ENCODE peak calls at places on chromosomes 1 and 21, in eight cellular contexts. One of them, this sample, is unnamed. For H3K36me3, the result is how much of the 10 kb centered on the place peaks cover.

GRCh38 chr1:161298116-161298515 is 11.7 kb downstream of the MPZ start:
- DNase-seq in naive thymus-derived CD4-positive, alpha-beta T cell: no peak
- DNase-seq in hepatocyte: no peak
- DNase-seq in aorta: no peak
- DNase-seq in mesendoderm: no peak
- DNase-seq in heart left ventricle: no peak
- DNase-seq in CD8-positive, alpha-beta T cell: no peak
- DNase-seq in right lobe of liver: no peak
- DNase-seq in this sample: no peak

GRCh38 chr1:93692983-93693591 is 11.4 kb upstream of the BCAR3 start:
- DNase-seq in aorta: no peak
- DNase-seq in hepatocyte: no peak
- DNase-seq in mesendoderm: peak
- DNase-seq in naive thymus-derived CD4-positive, alpha-beta T cell: no peak
- DNase-seq in right lobe of liver: no peak
- DNase-seq in heart left ventricle: no peak
- DNase-seq in CD8-positive, alpha-beta T cell: no peak
- DNase-seq in this sample: peak

GRCh38 chr21:42531771-42532170 is 18.1 kb downstream of the SLC37A1 start:
- DNase-seq in mesendoderm: no peak
- DNase-seq in naive thymus-derived CD4-positive, alpha-beta T cell: no peak
- DNase-seq in CD8-positive, alpha-beta T cell: no peak
- DNase-seq in hepatocyte: no peak
- DNase-seq in heart left ventricle: no peak
- DNase-seq in right lobe of liver: no peak
- DNase-seq in aorta: no peak
- DNase-seq in this sample: no peak

GRCh38 chr1:20164694-20165202 is 21.1 kb upstream of the UBXN10 start:
- DNase-seq in aorta: no peak
- DNase-seq in heart left ventricle: peak
- DNase-seq in CD8-positive, alpha-beta T cell: no peak
- DNase-seq in right lobe of liver: no peak
- DNase-seq in naive thymus-derived CD4-positive, alpha-beta T cell: no peak
- DNase-seq in mesendoderm: no peak
- DNase-seq in hepatocyte: no peak
- DNase-seq in this sample: no peak

GRCh38 chr1:208024406-208024805 is 113.5 kb upstream of the CD34 start:
- DNase-seq in naive thymus-derived CD4-positive, alpha-beta T cell: no peak
- DNase-seq in hepatocyte: no peak
- DNase-seq in aorta: peak
- DNase-seq in mesendoderm: no peak
- DNase-seq in right lobe of liver: no peak
- DNase-seq in heart left ventricle: no peak
- DNase-seq in CD8-positive, alpha-beta T cell: no peak
- DNase-seq in this sample: no peak

GRCh38 chr1:179883040-179883501 is 986 bp downstream of the TOR1AIP1 start:
- DNase-seq in aorta: no peak
- DNase-seq in CD8-positive, alpha-beta T cell: no peak
- DNase-seq in naive thymus-derived CD4-positive, alpha-beta T cell: peak
- DNase-seq in heart left ventricle: no peak
- DNase-seq in right lobe of liver: no peak
- DNase-seq in hepatocyte: no peak
- DNase-seq in mesendoderm: no peak
- DNase-seq in this sample: no peak

GRCh38 chr1:114122891-114123621 is 30.6 kb downstream of the SYT6 start:
- DNase-seq in hepatocyte: peak
- DNase-seq in right lobe of liver: no peak
- DNase-seq in heart left ventricle: no peak
- DNase-seq in mesendoderm: peak
- DNase-seq in CD8-positive, alpha-beta T cell: no peak
- DNase-seq in naive thymus-derived CD4-positive, alpha-beta T cell: no peak
- DNase-seq in aorta: no peak
- DNase-seq in this sample: no peak

GRCh38 chr1:217626321-217626720 is 4.6 kb downstream of the GPATCH2 start:
- DNase-seq in right lobe of liver: no peak
- DNase-seq in CD8-positive, alpha-beta T cell: no peak
- DNase-seq in hepatocyte: no peak
- DNase-seq in heart left ventricle: no peak
- DNase-seq in mesendoderm: no peak
- DNase-seq in naive thymus-derived CD4-positive, alpha-beta T cell: no peak
- DNase-seq in aorta: no peak
- DNase-seq in this sample: no peak

GRCh38 chr1:245777752-245778151 is 623.0 kb downstream of the KIF26B start:
- DNase-seq in heart left ventricle: no peak
- DNase-seq in mesendoderm: no peak
- DNase-seq in right lobe of liver: no peak
- DNase-seq in aorta: no peak
- DNase-seq in hepatocyte: no peak
- DNase-seq in CD8-positive, alpha-beta T cell: no peak
- DNase-seq in naive thymus-derived CD4-positive, alpha-beta T cell: no peak
- DNase-seq in this sample: no peak

GRCh38 chr1:114328505-114328904 is 174.8 kb upstream of the SYT6 start:
- DNase-seq in hepatocyte: no peak
- DNase-seq in naive thymus-derived CD4-positive, alpha-beta T cell: no peak
- DNase-seq in right lobe of liver: no peak
- DNase-seq in mesendoderm: no peak
- DNase-seq in heart left ventricle: no peak
- DNase-seq in CD8-positive, alpha-beta T cell: no peak
- DNase-seq in aorta: no peak
- DNase-seq in this sample: no peak

GRCh38 chr1:119469741-119470140 is 37.3 kb upstream of the HSD3B1 start:
- DNase-seq in CD8-positive, alpha-beta T cell: no peak
- DNase-seq in naive thymus-derived CD4-positive, alpha-beta T cell: no peak
- DNase-seq in mesendoderm: no peak
- DNase-seq in hepatocyte: no peak
- DNase-seq in right lobe of liver: no peak
- DNase-seq in heart left ventricle: no peak
- DNase-seq in aorta: no peak
- DNase-seq in this sample: no peak

GRCh38 chr1:193971595-193971994 is 785.2 kb upstream of the B3GALT2 start:
- DNase-seq in heart left ventricle: no peak
- DNase-seq in aorta: no peak
- DNase-seq in mesendoderm: no peak
- DNase-seq in naive thymus-derived CD4-positive, alpha-beta T cell: no peak
- DNase-seq in CD8-positive, alpha-beta T cell: no peak
- DNase-seq in right lobe of liver: no peak
- DNase-seq in hepatocyte: no peak
- DNase-seq in this sample: no peak

GRCh38 chr1:200642481-200642880 is 21.9 kb upstream of the KIF14 start:
- DNase-seq in aorta: no peak
- DNase-seq in mesendoderm: no peak
- DNase-seq in heart left ventricle: no peak
- DNase-seq in naive thymus-derived CD4-positive, alpha-beta T cell: no peak
- DNase-seq in CD8-positive, alpha-beta T cell: no peak
- DNase-seq in hepatocyte: no peak
- DNase-seq in right lobe of liver: no peak
- DNase-seq in this sample: no peak

GRCh38 chr21:45993210-45994085 is 11.9 kb downstream of the COL6A1 start:
- DNase-seq in right lobe of liver: peak
- DNase-seq in aorta: peak
- DNase-seq in hepatocyte: no peak
- DNase-seq in CD8-positive, alpha-beta T cell: peak
- DNase-seq in heart left ventricle: peak
- DNase-seq in mesendoderm: no peak
- DNase-seq in naive thymus-derived CD4-positive, alpha-beta T cell: no peak
- DNase-seq in this sample: peak

GRCh38 chr1:14880456-14881316 is 272.9 kb upstream of the TMEM51 start:
- DNase-seq in mesendoderm: no peak
- DNase-seq in aorta: no peak
- DNase-seq in hepatocyte: no peak
- DNase-seq in heart left ventricle: no peak
- DNase-seq in naive thymus-derived CD4-positive, alpha-beta T cell: no peak
- DNase-seq in right lobe of liver: no peak
- DNase-seq in CD8-positive, alpha-beta T cell: no peak
- DNase-seq in this sample: no peak

GRCh38 chr1:234529095-234529494 is 50.1 kb upstream of the TARBP1 start:
- DNase-seq in CD8-positive, alpha-beta T cell: no peak
- DNase-seq in mesendoderm: no peak
- DNase-seq in heart left ventricle: no peak
- DNase-seq in naive thymus-derived CD4-positive, alpha-beta T cell: no peak
- DNase-seq in aorta: no peak
- DNase-seq in hepatocyte: no peak
- DNase-seq in right lobe of liver: no peak
- DNase-seq in this sample: no peak

GRCh38 chr1:32068891-32069590 is 3.7 kb upstream of the TMEM39B start:
- DNase-seq in mesendoderm: peak
- DNase-seq in heart left ventricle: no peak
- DNase-seq in aorta: no peak
- DNase-seq in hepatocyte: no peak
- DNase-seq in naive thymus-derived CD4-positive, alpha-beta T cell: no peak
- DNase-seq in CD8-positive, alpha-beta T cell: no peak
- DNase-seq in right lobe of liver: no peak
- DNase-seq in this sample: no peak

GRCh38 chr1:64087768-64088167 is 115.7 kb upstream of the UBE2U start:
- DNase-seq in right lobe of liver: no peak
- DNase-seq in heart left ventricle: no peak
- DNase-seq in hepatocyte: no peak
- DNase-seq in CD8-positive, alpha-beta T cell: no peak
- DNase-seq in naive thymus-derived CD4-positive, alpha-beta T cell: no peak
- DNase-seq in aorta: no peak
- DNase-seq in mesendoderm: no peak
- DNase-seq in this sample: no peak

GRCh38 chr1:88180449-88181108 is 503.5 kb upstream of the PKN2 start:
- DNase-seq in heart left ventricle: peak
- DNase-seq in mesendoderm: peak
- DNase-seq in CD8-positive, alpha-beta T cell: peak
- DNase-seq in aorta: peak
- DNase-seq in right lobe of liver: peak
- DNase-seq in naive thymus-derived CD4-positive, alpha-beta T cell: peak
- DNase-seq in hepatocyte: peak
- DNase-seq in this sample: peak

DNA sequence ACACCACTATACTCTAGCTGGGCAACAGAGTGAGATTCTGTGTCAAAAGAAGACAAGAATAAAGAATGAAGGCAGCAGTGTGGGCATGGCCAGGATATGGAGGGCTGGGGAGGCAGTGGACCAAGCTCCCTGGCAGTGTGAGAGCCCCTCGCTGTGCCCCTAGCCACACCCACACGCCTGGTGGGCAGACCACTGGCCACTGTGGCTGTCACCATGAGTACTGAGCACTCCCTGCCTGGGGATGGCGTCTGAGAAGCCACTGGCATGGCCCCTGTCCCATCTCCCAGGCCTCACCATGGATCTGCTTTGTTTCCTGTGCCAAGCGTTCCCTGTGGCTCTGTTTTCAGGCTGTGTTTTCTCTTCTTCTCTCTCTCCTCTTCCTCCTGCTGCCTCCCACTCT is 51.7 kb downstream of the STUM start:
- DNase-seq in aorta: peak
- DNase-seq in heart left ventricle: no peak
- DNase-seq in right lobe of liver: peak
- DNase-seq in hepatocyte: no peak
- DNase-seq in CD8-positive, alpha-beta T cell: no peak
- DNase-seq in mesendoderm: no peak
- DNase-seq in naive thymus-derived CD4-positive, alpha-beta T cell: no peak
- DNase-seq in this sample: no peak
- H3K36me3 ChIP-seq in aorta: under half
- H3K36me3 ChIP-seq in heart left ventricle: under half
- H3K36me3 ChIP-seq in right lobe of liver: under half
- H3K36me3 ChIP-seq in hepatocyte: under half
- H3K36me3 ChIP-seq in CD8-positive, alpha-beta T cell: under half
- H3K36me3 ChIP-seq in mesendoderm: under half
- H3K36me3 ChIP-seq in naive thymus-derived CD4-positive, alpha-beta T cell: under half
- H3K36me3 ChIP-seq in this sample: under half

GRCh38 chr1:3874736-3875135 is 17.5 kb downstream of the DFFB start:
- DNase-seq in naive thymus-derived CD4-positive, alpha-beta T cell: no peak
- DNase-seq in CD8-positive, alpha-beta T cell: no peak
- DNase-seq in mesendoderm: no peak
- DNase-seq in hepatocyte: no peak
- DNase-seq in heart left ventricle: no peak
- DNase-seq in aorta: peak
- DNase-seq in right lobe of liver: no peak
- DNase-seq in this sample: no peak
- H3K36me3 ChIP-seq in naive thymus-derived CD4-positive, alpha-beta T cell: under half
- H3K36me3 ChIP-seq in CD8-positive, alpha-beta T cell: under half
- H3K36me3 ChIP-seq in mesendoderm: under half
- H3K36me3 ChIP-seq in hepatocyte: under half
- H3K36me3 ChIP-seq in heart left ventricle: half or more
- H3K36me3 ChIP-seq in aorta: under half
- H3K36me3 ChIP-seq in right lobe of liver: under half
- H3K36me3 ChIP-seq in this sample: under half

GRCh38 chr1:110233861-110234260 is 23.7 kb downstream of the KCNC4 start:
- DNase-seq in right lobe of liver: no peak
- DNase-seq in heart left ventricle: peak
- DNase-seq in mesendoderm: no peak
- DNase-seq in naive thymus-derived CD4-positive, alpha-beta T cell: no peak
- DNase-seq in hepatocyte: no peak
- DNase-seq in CD8-positive, alpha-beta T cell: no peak
- DNase-seq in aorta: no peak
- DNase-seq in this sample: no peak
- H3K36me3 ChIP-seq in right lobe of liver: under half
- H3K36me3 ChIP-seq in heart left ventricle: under half
- H3K36me3 ChIP-seq in mesendoderm: under half
- H3K36me3 ChIP-seq in naive thymus-derived CD4-positive, alpha-beta T cell: under half
- H3K36me3 ChIP-seq in hepatocyte: under half
- H3K36me3 ChIP-seq in CD8-positive, alpha-beta T cell: under half
- H3K36me3 ChIP-seq in aorta: under half
- H3K36me3 ChIP-seq in this sample: under half

DNA sequence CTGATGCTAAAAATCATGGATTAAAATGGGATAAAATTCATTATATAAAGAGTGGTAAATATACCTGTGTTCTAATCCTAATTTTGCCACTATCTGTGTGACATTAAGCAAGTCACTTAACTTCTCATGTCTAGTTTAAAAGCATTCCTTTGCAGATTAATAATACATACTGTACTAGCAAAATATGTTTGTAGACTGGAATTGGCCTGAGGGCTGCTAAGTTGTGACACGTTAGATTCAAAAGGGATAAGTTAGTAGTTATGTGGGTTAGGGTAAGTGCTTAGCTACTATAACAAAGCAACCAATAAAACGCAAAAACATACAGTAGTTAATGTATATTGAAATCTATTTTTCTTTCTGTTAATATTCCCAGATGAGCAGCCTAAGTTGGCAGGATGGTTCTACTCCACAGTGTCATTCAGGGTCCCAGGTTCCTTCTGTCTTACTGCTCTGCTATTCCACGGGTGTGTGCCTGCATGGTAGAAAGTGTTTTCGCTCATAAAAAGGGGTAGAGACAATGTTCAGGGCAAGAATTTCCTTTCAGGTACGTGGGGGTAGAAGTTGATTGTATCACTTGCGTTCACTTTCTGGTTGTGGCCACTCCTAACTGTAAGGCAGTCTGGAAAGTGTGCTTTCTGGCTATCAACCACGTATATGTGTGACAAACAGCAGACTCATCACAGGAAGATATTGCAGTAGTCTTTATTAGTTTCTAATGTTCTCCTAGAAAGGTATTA is 239.8 kb downstream of the NFIA start:
- DNase-seq in CD8-positive, alpha-beta T cell: no peak
- DNase-seq in naive thymus-derived CD4-positive, alpha-beta T cell: no peak
- DNase-seq in heart left ventricle: no peak
- DNase-seq in mesendoderm: no peak
- DNase-seq in aorta: no peak
- DNase-seq in right lobe of liver: no peak
- DNase-seq in hepatocyte: no peak
- DNase-seq in this sample: no peak
- H3K36me3 ChIP-seq in CD8-positive, alpha-beta T cell: under half
- H3K36me3 ChIP-seq in naive thymus-derived CD4-positive, alpha-beta T cell: under half
- H3K36me3 ChIP-seq in heart left ventricle: under half
- H3K36me3 ChIP-seq in mesendoderm: under half
- H3K36me3 ChIP-seq in aorta: under half
- H3K36me3 ChIP-seq in right lobe of liver: under half
- H3K36me3 ChIP-seq in hepatocyte: under half
- H3K36me3 ChIP-seq in this sample: under half

This sample was measured in colonic mucosa.